ENCODE peak calls at places on chromosome 14, in six cellular contexts. J is PC-3, F is GM23248, Y is neural progenitor cell, B is HCT116, O is SK-N-SH. P is an unnamed sample.

GRCh38 chr14:35388656-35389314 is 15.8 kb downstream of the NFKBIA start:
- DNase-seq in F (no peak), J (no peak), B (no peak), Y (no peak), O (no peak), P (no peak)

GRCh38 chr14:67833403-67833802 is 13.8 kb downstream of the RAD51B start:
- DNase-seq in Y (no peak), F (no peak), B (no peak), O (no peak), J (peak; percentile 41), P (no peak)

GRCh38 chr14:23452237-23452636 is 16.8 kb upstream of the MYH7 start:
- DNase-seq in Y (no peak), F (no peak), B (no peak), O (no peak), J (no peak), P (no peak)

GRCh38 chr14:36194645-36195044 is 18.1 kb upstream of the PTCSC3 start:
- DNase-seq in J (no peak), F (no peak), B (no peak), O (no peak), Y (no peak), P (no peak)

GRCh38 chr14:79044894-79045624 is 874.9 kb downstream of the NRXN3 start:
- DNase-seq in F (peak; percentile 87), B (no peak), J (peak; percentile 97), Y (peak; percentile 6), O (no peak), P (no peak)

GRCh38 chr14:73870525-73871235 is 16.0 kb upstream of the ZNF410 start:
- DNase-seq in F (no peak), B (no peak), J (no peak), O (no peak), Y (no peak), P (no peak)

GRCh38 chr14:88255798-88256197 is 67.3 kb downstream of the KCNK10 start:
- DNase-seq in F (no peak), J (no peak), B (no peak), Y (no peak), O (no peak), P (no peak)

GRCh38 chr14:45904313-45904712 is 651.3 kb upstream of the MIS18BP1 start:
- DNase-seq in O (no peak), B (no peak), F (no peak), J (no peak), Y (no peak), P (no peak)

GRCh38 chr14:91245029-91245428 is 525 bp upstream of the GPR68 start:
- DNase-seq in O (no peak), F (no peak), Y (no peak), J (no peak), B (no peak), P (no peak)
- H3K9ac ChIP-seq in O (no peak overlapping the region), F (peak overlapping the region; percentile 86), Y (no peak overlapping the region), J (no peak overlapping the region), B (no peak overlapping the region), P (no peak overlapping the region)

DNA sequence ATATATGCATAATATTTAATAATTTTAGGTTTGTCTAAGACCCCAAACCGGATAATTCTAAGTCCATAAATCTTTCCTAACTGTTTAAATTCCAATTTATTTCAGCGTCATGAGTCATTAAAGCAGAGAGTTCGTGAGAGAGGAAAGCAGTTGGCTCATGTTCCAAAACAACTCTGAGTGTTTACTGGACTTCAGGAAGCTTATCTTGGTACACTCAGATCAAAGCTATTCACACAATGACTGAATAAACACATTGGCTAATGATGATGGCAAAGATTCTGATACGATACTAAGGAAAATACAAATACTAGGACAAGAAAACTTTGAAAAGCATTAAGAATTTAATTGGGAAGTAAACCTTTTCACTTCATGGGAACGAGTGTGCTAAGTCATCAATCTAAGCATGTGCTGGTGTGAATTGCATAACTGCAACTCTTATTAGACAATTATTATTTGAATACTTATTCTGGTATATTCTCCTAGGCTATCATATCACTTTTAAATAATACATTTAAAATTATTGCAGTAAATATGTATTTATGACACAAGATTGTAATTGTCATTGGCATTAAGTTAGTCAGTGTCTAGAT is 34.8 kb upstream of the CLEC14A start:
- DNase-seq in F (peak; percentile 94), O (no peak), Y (no peak), J (peak; percentile 82), B (no peak), P (no peak)
- TF ChIP-seq EZH2phosphoT487 in F (peak; percentile 88), O (no peak), Y (no peak), J (no peak), B (no peak), P (no peak)

GRCh38 chr14:61911534-61911933 is 149.3 kb downstream of the SNAPC1 start:
- DNase-seq in O (no peak), B (no peak), J (no peak), Y (no peak), F (no peak), P (no peak)
- H3K9ac ChIP-seq in O (no peak overlapping the region), B (no peak overlapping the region), J (no peak overlapping the region), Y (no peak overlapping the region), F (no peak overlapping the region), P (no peak overlapping the region)

DNA sequence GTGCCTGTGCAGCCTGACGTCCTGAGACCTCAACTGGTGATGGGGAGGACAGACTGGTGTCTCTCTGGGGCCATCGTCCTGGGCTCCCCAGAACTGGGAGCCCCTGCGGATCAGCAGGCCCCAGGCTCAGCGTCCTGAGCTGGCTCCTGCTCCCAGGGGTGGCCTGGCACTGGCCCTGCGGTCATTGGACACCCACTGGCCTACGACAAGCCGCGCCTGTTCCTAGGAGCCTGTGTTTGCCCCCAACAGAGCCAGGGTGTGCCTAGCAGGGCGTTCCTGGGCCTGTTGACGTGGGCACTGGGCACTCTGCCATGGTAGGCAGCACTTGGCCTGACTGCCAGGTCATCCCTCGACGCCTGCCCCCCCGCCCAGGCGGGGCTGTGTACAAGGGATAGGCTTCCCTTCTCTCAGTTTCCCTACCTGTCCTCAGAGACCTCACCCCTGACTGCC is 8.4 kb downstream of the ADSS1 start:
- DNase-seq in F (no peak), B (no peak), O (no peak), J (no peak), Y (no peak), P (no peak)
- TF ChIP-seq EZH2phosphoT487 in F (no peak), B (no peak), O (no peak), J (no peak), Y (no peak), P (no peak)

GRCh38 chr14:90799420-90799819 is 16.8 kb downstream of the TTC7B start:
- DNase-seq in Y (no peak), O (no peak), F (no peak), J (no peak), B (no peak), P (no peak)

GRCh38 chr14:90795744-90796143 is 20.5 kb downstream of the TTC7B start:
- DNase-seq in J (peak; percentile 91), B (peak; percentile 37), Y (no peak), O (peak; percentile 70), F (peak; percentile 92), P (no peak)

GRCh38 chr14:90797451-90797850 is 18.8 kb downstream of the TTC7B start:
- DNase-seq in Y (no peak), J (no peak), O (no peak), F (no peak), B (no peak), P (no peak)

GRCh38 chr14:90797919-90798318 is 18.3 kb downstream of the TTC7B start:
- DNase-seq in B (no peak), Y (no peak), J (no peak), O (no peak), F (no peak), P (no peak)

GRCh38 chr14:90796319-90796718 is 19.9 kb downstream of the TTC7B start:
- DNase-seq in B (no peak), J (no peak), F (no peak), O (no peak), Y (no peak), P (no peak)
- H3K9ac ChIP-seq in B (no peak overlapping the region), J (no peak overlapping the region), F (no peak overlapping the region), O (peak overlapping the region; percentile 37), Y (no peak overlapping the region), P (no peak overlapping the region)

DNA sequence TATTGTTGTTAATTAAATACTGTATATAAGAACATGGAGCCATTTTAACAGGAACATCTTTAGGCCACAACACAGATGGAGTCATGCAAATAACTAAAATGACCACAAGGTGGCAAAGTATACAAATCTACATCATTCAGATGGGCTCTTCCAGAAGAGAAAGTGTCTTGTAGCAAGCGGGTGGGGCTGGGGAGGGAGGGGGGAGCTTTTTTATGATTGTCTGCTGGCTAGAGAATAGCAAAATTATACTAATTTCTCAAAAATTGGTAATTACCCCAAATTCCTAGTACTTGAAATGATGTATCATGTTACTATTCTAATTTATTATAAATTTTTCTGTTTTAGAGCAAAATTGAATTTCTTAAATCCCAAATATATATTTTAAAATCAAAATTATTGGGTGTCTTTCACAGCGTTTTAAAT is 378.7 kb downstream of the PRKD1 start:
- DNase-seq in J (peak; percentile 77), Y (peak; percentile 69), F (peak; percentile 81), O (peak; percentile 23), B (peak; percentile 12), P (peak; percentile 52)
- TF ChIP-seq EZH2phosphoT487 in J (no peak), Y (no peak), F (no peak), O (no peak), B (no peak), P (no peak)

GRCh38 chr14:31944256-31945073 is 132.6 kb upstream of the ARHGAP5 start:
- DNase-seq in J (no peak), B (no peak), O (no peak), F (no peak), Y (no peak), P (no peak)
- H3K9ac ChIP-seq in J (no peak overlapping the region), B (peak overlapping the region; percentile 48), O (no peak overlapping the region), F (no peak overlapping the region), Y (no peak overlapping the region), P (no peak overlapping the region)

DNA sequence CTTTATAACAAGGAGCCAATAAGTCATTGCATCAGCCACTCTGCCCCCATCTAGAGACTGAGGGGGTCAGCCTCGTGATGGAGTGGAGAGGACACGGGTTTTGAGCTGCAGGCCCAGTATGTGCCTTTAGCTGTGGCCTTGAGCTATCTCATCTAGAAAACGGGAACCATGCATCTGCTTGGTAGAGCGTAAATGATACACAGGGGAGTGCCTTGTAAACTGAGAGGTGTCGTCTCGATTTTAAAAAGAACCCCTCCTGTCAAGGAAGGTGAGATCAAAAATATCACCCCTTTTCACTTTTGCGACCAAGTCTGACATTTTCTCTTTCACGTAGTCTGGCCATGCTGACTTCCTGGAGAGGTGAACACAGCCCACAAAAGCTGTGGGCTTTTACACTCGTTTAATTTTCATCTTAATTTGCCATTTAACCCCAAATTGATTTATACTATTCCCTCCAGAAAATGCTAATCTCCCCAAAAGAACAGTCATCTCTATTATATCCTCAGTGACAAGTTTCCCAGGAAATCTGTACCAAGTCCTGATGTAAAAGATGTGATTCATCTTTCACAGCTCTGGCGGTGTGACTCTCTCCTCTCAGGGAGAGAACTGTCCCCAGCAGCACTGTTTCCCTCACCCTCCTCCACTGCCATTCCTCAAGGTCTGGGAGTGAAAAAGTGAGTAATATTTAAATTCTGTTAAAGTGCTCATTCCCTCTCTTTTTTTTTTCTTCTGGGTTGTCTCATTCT is 30.6 kb downstream of the VCPKMT start:
- DNase-seq in B (no peak), Y (no peak), J (peak; percentile 53), O (no peak), F (peak; percentile 93), P (no peak)
- TF ChIP-seq EZH2phosphoT487 in B (no peak), Y (no peak), J (no peak), O (no peak), F (no peak), P (no peak)